ENCODE peak calls at places on chromosome 20, in six cellular contexts. I is CD8-positive, alpha-beta T cell; W is neuronal stem cell; X is naive thymus-derived CD4-positive, alpha-beta T cell; S is lower lobe of right lung; N is cardiac muscle cell. C is an unnamed sample.
A peak's percentile ranks its signal among the peaks of the same experiment; 100 is the strongest.

GRCh38 chr20:4820833-4821518 is 99.3 kb downstream of the PRND start:
- DNase-seq in I (no peak), W (no peak), X (no peak), S (no peak), N (no peak), C (no peak)

GRCh38 chr20:58698741-58699141 is 6.1 kb downstream of the NPEPL1 start:
- DNase-seq in I (no peak), W (no peak), X (no peak), S (no peak), N (no peak), C (no peak)

GRCh38 chr20:41185013-41185757 is 47.8 kb downstream of the PLCG1 start:
- DNase-seq in I (no peak), W (no peak), X (no peak), S (peak; percentile 29), N (no peak), C (no peak)

GRCh38 chr20:46057856-46058655 is 29.0 kb downstream of the SLC12A5 start:
- DNase-seq in I (peak; percentile 11), W (peak; percentile 45), X (no peak), S (peak; percentile 78), N (peak; percentile 45), C (peak; percentile 83)

GRCh38 chr20:5918856-5919633 is 31.3 kb downstream of the TRMT6 start:
- DNase-seq in I (no peak), W (no peak), X (no peak), S (no peak), N (no peak), C (no peak)

GRCh38 chr20:44091026-44091425 is 96.0 kb downstream of the JPH2 start:
- DNase-seq in I (no peak), W (no peak), X (no peak), S (no peak), N (no peak), C (no peak)

GRCh38 chr20:48709744-48710143 is 118.1 kb downstream of the PREX1 start:
- DNase-seq in I (no peak), W (no peak), X (no peak), S (no peak), N (no peak), C (no peak)

GRCh38 chr20:12966468-12967085 is 42.2 kb upstream of the SPTLC3 start:
- DNase-seq in I (no peak), W (no peak), X (no peak), S (no peak), N (peak; percentile 20), C (no peak)

GRCh38 chr20:39936401-39936800 is 752.6 kb downstream of the MAFB start:
- DNase-seq in I (no peak), W (no peak), X (no peak), S (no peak), N (no peak), C (no peak)

GRCh38 chr20:48807051-48807450 is 20.7 kb downstream of the PREX1 start:
- DNase-seq in I (no peak), W (no peak), X (no peak), S (no peak), N (no peak), C (no peak)

GRCh38 chr20:61723538-61724257 is 342.0 kb downstream of the TAF4 start:
- DNase-seq in I (no peak), W (no peak), X (no peak), S (no peak), N (no peak), C (no peak)

GRCh38 chr20:56629464-56630085 is 469 bp downstream of the TFAP2C start:
- DNase-seq in I (no peak), W (no peak), X (no peak), S (no peak), N (peak; percentile 28), C (no peak)

GRCh38 chr20:37733416-37733815 is 39.6 kb downstream of the CTNNBL1 start:
- DNase-seq in I (no peak), W (no peak), X (no peak), S (no peak), N (no peak), C (no peak)

GRCh38 chr20:1468117-1468624 is 1.5 kb upstream of the NSFL1C start:
- DNase-seq in I (no peak), W (no peak), X (no peak), S (no peak), N (no peak), C (no peak)

GRCh38 chr20:12968472-12968871 is 40.3 kb upstream of the SPTLC3 start:
- DNase-seq in I (no peak), W (no peak), X (no peak), S (no peak), N (no peak), C (no peak)

GRCh38 chr20:46179811-46180326 is 61.8 kb downstream of the CD40 start:
- DNase-seq in I (no peak), W (no peak), X (no peak), S (no peak), N (peak; percentile 28), C (no peak)

GRCh38 chr20:63301671-63302070 is 8.7 kb downstream of the COL20A1 start:
- DNase-seq in I (no peak), W (no peak), X (no peak), S (no peak), N (no peak), C (no peak)
- H3K4me1 ChIP-seq in I (no peaks in the 10 kb centered on the region), W (peaks cover 3% of the 10 kb centered on the region), X (no peaks in the 10 kb centered on the region), S (no peaks in the 10 kb centered on the region), N (no peaks in the 10 kb centered on the region), C (no peaks in the 10 kb centered on the region)

DNA sequence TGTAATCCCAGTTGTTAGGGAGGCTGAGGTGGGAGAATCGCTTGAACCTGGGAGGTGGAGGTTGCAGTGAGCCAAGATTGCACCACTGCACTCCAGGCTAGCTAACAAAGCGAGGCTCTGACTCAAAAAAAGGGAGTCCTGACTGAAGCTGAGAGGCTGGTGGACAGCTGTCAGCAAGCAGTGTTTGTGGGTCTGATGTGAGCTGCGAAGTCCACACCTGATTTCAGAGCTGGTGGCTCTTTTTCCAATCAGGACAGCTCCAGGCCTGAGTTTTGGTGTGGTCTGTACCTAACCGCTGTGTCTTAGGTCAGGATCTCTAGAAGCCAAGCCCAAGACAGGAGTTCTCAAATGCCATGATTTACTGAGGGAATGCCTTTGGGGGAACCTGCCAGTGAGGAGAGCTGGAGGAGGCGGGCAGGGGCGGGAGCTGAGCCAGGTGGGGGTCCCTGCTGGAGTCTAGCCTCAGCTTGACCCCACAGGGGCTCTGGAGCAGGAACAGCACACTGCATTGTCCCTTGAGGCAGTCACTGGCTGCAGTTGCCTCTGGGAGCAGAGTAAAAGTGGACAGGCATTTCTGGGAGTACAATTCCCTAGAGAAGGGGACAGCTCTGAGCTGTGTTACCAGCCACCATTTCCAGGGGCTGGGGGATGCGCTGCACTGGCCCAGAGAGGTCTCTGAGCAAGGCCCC is 5.0 kb downstream of the GFRA4 start:
- DNase-seq in I (no peak), W (no peak), X (no peak), S (no peak), N (no peak), C (no peak)
- H3K27me3 ChIP-seq in I (peaks cover 7% of the 10 kb centered on the region), W (peaks cover 6% of the 10 kb centered on the region), X (peaks cover 2% of the 10 kb centered on the region), S (peaks cover 32% of the 10 kb centered on the region), N (peaks cover 42% of the 10 kb centered on the region), C (no peaks in the 10 kb centered on the region)

DNA sequence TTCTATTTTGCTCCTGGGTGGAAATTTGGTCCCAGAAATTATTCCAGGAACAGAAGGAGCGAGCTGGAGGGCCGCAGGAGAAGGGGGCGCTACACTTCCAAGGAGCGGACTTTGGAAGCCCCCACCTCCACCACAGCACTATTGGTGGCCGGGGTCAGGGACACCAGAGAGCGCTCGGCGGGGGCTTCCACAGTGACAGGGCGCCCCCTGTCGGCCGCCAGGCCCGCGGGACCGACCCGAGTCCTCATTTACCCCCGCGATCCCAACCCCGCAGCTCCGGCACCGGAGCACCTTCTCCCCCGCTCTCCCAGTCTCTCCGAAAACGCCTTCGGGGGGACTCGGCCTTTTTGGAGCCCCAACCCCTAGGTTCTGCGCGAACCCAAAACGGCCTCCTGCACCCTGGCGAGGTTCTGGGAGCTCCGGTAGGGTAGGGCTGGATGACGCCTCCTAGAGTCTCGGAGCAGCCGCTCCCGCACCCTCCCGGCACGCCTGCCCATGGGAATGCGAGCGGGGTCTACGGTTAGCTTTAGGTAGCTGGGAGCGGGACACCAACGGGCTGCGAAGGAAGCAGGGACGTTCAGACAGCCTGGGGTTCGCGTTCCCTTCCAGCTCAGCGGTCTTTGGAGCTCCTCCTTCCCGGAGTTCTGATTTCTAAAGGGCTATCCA is 2.4 kb upstream of the FOXA2 start:
- DNase-seq in I (no peak), W (no peak), X (no peak), S (peak; percentile 78), N (peak; percentile 61), C (peak; percentile 70)
- H3K4me3 ChIP-seq in I (no peak overlapping the region), W (no peak overlapping the region), X (no peak overlapping the region), S (peak overlapping the region; percentile 46), N (no peak overlapping the region), C (no peak overlapping the region)

GRCh38 chr20:36523341-36523740 is 18.0 kb upstream of the MYL9 start:
- DNase-seq in I (no peak), W (no peak), X (no peak), S (no peak), N (no peak), C (no peak)
- H3K4me1 ChIP-seq in I (no peaks in the 10 kb centered on the region), W (no peaks in the 10 kb centered on the region), X (no peaks in the 10 kb centered on the region), S (no peaks in the 10 kb centered on the region), N (no peaks in the 10 kb centered on the region), C (no peaks in the 10 kb centered on the region)

DNA sequence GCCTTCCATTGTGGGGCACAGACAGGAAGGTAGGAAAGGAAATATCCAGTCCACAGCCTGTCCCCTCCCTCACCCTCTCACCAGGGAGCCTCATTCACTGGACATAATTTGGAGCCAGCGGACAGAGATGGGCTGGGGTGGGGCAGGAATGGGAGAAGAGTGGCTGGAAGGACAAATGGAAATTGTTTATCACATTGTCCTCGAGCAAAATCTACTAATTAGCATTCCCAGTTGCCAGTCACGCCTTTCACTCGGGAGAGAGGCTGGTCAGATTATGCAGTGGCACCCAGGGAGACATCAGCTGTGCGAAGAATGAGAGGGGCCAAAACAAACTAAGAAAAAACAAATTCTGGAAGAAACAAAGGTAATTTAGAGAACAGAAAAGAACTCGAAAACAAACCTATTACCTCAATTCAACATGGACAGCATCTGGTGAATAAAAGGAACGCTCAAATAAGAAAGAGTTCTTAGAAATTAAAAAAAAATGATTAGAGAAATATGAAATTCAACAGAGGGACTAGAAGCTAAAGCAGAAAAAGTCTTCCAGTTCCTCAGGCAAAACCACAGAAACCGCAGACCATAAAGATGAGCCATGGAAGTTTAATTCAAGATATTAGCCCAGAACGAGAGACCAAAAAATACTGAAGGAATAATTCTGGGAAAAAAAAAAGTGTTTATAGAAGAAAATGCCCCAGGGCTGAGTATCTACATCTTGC is 108.5 kb upstream of the RALGAPA2 start:
- DNase-seq in I (no peak), W (no peak), X (no peak), S (no peak), N (no peak), C (no peak)
- H3K27me3 ChIP-seq in I (no peaks in the 10 kb centered on the region), W (peaks cover 5% of the 10 kb centered on the region), X (no peaks in the 10 kb centered on the region), S (no peaks in the 10 kb centered on the region), N (no peaks in the 10 kb centered on the region), C (no peaks in the 10 kb centered on the region)

DNA sequence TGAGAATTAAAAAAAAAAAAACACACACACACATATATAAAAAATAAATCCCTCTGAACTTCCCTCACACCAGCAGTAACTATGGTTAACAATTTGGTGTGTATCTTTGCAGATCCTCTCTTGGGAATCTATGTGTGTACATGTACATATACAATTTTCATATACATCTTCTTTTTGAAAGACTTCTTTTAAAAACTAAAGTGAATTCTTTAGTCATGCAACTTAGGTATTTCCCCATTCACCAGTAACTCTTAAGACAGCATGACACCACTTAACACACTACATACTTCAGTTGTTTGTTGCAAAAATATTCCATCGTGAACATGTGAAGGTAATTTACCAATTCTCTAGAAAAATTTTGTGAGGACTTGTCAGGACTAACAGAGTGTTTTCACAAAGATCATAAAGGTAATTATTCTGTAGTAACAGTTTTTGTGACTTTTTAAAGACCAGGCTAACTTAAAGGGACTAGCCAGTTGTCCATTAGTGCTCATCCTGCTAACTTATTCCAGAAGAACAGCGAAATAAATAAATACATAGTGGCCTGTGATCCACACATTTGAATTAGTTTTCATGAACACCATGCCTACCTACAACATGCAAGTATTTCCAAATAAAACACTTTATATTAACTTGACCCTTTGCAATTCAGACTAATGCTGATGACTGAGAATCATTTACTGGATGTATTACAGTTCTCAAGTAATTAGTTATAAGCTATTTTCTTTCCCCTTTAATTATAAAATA is 12.1 kb downstream of the RBM39 start:
- DNase-seq in I (no peak), W (no peak), X (no peak), S (no peak), N (no peak), C (no peak)
- H3K4me3 ChIP-seq in I (no peak overlapping the region), W (no peak overlapping the region), X (no peak overlapping the region), S (no peak overlapping the region), N (no peak overlapping the region), C (no peak overlapping the region)

C was measured in right cardiac atrium.